ENCODE peak calls at places on chromosomes 5 and 9, in four cellular contexts. B is IMR-90, T is mesendoderm, Y is H9. C is an unnamed sample.
A peak's percentile ranks its signal among the peaks of the same experiment; 100 is the strongest.

GRCh38 chr5:61675015-61675692 is 343.1 kb downstream of the ZSWIM6 start:
- DNase-seq in B (no peak), T (peak; percentile 50), Y (peak; percentile 44), C (no peak)

GRCh38 chr5:32312194-32312681 is 501 bp downstream of the MTMR12 start:
- DNase-seq in B (peak; percentile 69), Y (peak; percentile 49), T (peak; percentile 55), C (peak; percentile 81)

GRCh38 chr5:79772651-79773050 is 83.0 kb downstream of the CMYA5 start:
- DNase-seq in T (no peak), Y (no peak), B (no peak), C (no peak)

GRCh38 chr5:127396490-127397155 is 106.0 kb downstream of the MEGF10 start:
- DNase-seq in T (peak; percentile 8), B (no peak), Y (no peak), C (no peak)

GRCh38 chr5:32059779-32060178 is 114.3 kb downstream of the GOLPH3 start:
- DNase-seq in T (no peak), B (no peak), Y (no peak), C (no peak)

GRCh38 chr9:126057869-126058467 is 268.7 kb upstream of the MVB12B start:
- DNase-seq in Y (no peak), B (no peak), T (no peak), C (no peak)

GRCh38 chr5:52947851-52948250 is 41.3 kb upstream of the ITGA2 start:
- DNase-seq in T (no peak), Y (no peak), B (peak; percentile 37), C (peak; percentile 21)

GRCh38 chr5:178111925-178112324 is 1.4 kb upstream of the N4BP3 start:
- DNase-seq in B (peak; percentile 25), Y (no peak), T (no peak), C (peak; percentile 23)

GRCh38 chr9:68708513-68708912 is 3.5 kb downstream of the PIP5K1B start:
- DNase-seq in B (no peak), Y (no peak), T (no peak), C (no peak)

GRCh38 chr5:151556808-151557207 is 34.3 kb downstream of the FAT2 start:
- DNase-seq in Y (no peak), T (no peak), B (no peak), C (no peak)

GRCh38 chr5:17314907-17315471 is 97.6 kb downstream of the BASP1 start:
- DNase-seq in Y (no peak), B (no peak), T (peak; percentile 22), C (peak; percentile 45)

GRCh38 chr5:148492351-148492750 is 108.6 kb downstream of the FBXO38 start:
- DNase-seq in Y (no peak), T (no peak), B (no peak), C (no peak)

GRCh38 chr5:100890514-100891008 is 12.5 kb downstream of the ST8SIA4 start:
- DNase-seq in T (no peak), B (no peak), Y (no peak), C (peak; percentile 27)

GRCh38 chr5:172453206-172453985 is 929 bp downstream of the SH3PXD2B start:
- DNase-seq in Y (peak; percentile 77), T (peak; percentile 92), B (peak; percentile 74), C (peak; percentile 90)

GRCh38 chr9:27392451-27392850 is 95.5 kb upstream of the EQTN start:
- DNase-seq in B (no peak), T (no peak), Y (no peak), C (no peak)

GRCh38 chr9:69276775-69277174 is 48.2 kb upstream of the ENTREP1 start:
- DNase-seq in Y (no peak), T (peak; percentile 40), B (no peak), C (peak; percentile 28)

GRCh38 chr9:18727904-18728303 is 254.0 kb downstream of the ADAMTSL1 start:
- DNase-seq in T (no peak), B (no peak), Y (no peak), C (no peak)

GRCh38 chr5:170861855-170862766 is at the start of gene RANBP17:
- DNase-seq in T (peak; percentile 93), Y (peak; percentile 88), B (peak; percentile 67), C (peak; percentile 82)

GRCh38 chr5:142827934-142828576 is 57.9 kb downstream of the ARHGAP26 start:
- DNase-seq in T (no peak), B (peak; percentile 59), Y (no peak), C (no peak)

GRCh38 chr9:134057751-134058701 is 9.8 kb downstream of the BRD3 start:
- DNase-seq in T (no peak), B (no peak), Y (no peak), C (no peak)

GRCh38 chr9:134058716-134059115 is 9.1 kb downstream of the BRD3 start:
- DNase-seq in T (no peak), B (peak; percentile 9), Y (peak; percentile 18), C (no peak)

GRCh38 chr9:134059661-134060395 is 8.0 kb downstream of the BRD3 start:
- DNase-seq in Y (peak; percentile 24), B (no peak), T (no peak), C (no peak)

GRCh38 chr9:134060546-134060945 is 7.3 kb downstream of the BRD3 start:
- DNase-seq in B (no peak), Y (no peak), T (no peak), C (no peak)

GRCh38 chr9:134059188-134059641 is 8.6 kb downstream of the BRD3 start:
- DNase-seq in Y (peak; percentile 19), B (no peak), T (no peak), C (no peak)
- H3K79me1 ChIP-seq in Y (peaks cover 6% of the 10 kb centered on the region), B (peaks cover 98% of the 10 kb centered on the region), T (peaks cover 30% of the 10 kb centered on the region), C (peaks cover 42% of the 10 kb centered on the region)

GRCh38 chr5:111072949-111073682 is 1.6 kb downstream of the TSLP start:
- DNase-seq in Y (peak; percentile 84), T (peak; percentile 82), B (peak; percentile 28), C (peak; percentile 55)
- H3K4me2 ChIP-seq in Y (peak overlapping the region; percentile 87), T (peak overlapping the region; percentile 81), B (peak overlapping the region; percentile 89), C (peak overlapping the region; percentile 95)

GRCh38 chr9:136284951-136285350 is 18.9 kb downstream of the CCDC187 start:
- DNase-seq in B (no peak), T (no peak), Y (no peak), C (no peak)
- H2AK5ac ChIP-seq in B (no peak overlapping the region), T (no peak overlapping the region), Y (no peak overlapping the region), C (no peak overlapping the region)

GRCh38 chr5:72651109-72651508 is 143.9 kb upstream of the ZNF366 start:
- DNase-seq in Y (no peak), B (no peak), T (no peak), C (peak; percentile 19)

GRCh38 chr5:72653586-72653985 is 146.4 kb upstream of the ZNF366 start:
- DNase-seq in B (no peak), Y (no peak), T (peak; percentile 57), C (peak; percentile 42)

GRCh38 chr5:72649449-72649848 is 142.2 kb upstream of the ZNF366 start:
- DNase-seq in T (no peak), Y (no peak), B (peak; percentile 51), C (peak; percentile 81)

GRCh38 chr5:72654231-72654630 is 147.0 kb upstream of the ZNF366 start:
- DNase-seq in T (no peak), B (no peak), Y (no peak), C (peak; percentile 7)

DNA sequence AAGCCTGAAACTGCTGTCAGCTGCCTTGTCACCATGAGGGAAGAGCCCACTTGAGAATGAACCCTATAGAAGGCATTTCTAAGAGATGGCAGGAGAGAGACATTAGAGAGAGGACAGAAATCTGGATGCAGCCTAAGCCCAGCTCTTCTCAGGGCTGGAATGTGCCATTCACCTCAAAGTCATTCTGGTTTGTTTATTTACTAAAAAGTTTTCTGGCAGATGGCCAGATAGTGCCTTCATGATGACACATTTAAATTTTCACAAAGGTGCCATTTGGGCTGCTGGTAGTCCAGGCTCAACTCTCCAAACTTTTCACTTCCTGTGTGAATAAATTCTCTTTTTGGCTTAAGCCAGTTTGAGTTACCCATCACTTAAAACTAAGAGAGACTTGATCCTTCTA is 144.6 kb upstream of the ZNF366 start:
- DNase-seq in T (no peak), B (no peak), Y (no peak), C (peak; percentile 29)
- H3K79me1 ChIP-seq in T (no peaks in the 10 kb centered on the region), B (no peaks in the 10 kb centered on the region), Y (no peaks in the 10 kb centered on the region), C (no peaks in the 10 kb centered on the region)

GRCh38 chr5:14595189-14595588 is 13.6 kb downstream of the OTULINL start:
- DNase-seq in Y (no peak), B (no peak), T (no peak), C (peak; percentile 93)
- H3K4me2 ChIP-seq in Y (no peak overlapping the region), B (no peak overlapping the region), T (no peak overlapping the region), C (no peak overlapping the region)

DNA sequence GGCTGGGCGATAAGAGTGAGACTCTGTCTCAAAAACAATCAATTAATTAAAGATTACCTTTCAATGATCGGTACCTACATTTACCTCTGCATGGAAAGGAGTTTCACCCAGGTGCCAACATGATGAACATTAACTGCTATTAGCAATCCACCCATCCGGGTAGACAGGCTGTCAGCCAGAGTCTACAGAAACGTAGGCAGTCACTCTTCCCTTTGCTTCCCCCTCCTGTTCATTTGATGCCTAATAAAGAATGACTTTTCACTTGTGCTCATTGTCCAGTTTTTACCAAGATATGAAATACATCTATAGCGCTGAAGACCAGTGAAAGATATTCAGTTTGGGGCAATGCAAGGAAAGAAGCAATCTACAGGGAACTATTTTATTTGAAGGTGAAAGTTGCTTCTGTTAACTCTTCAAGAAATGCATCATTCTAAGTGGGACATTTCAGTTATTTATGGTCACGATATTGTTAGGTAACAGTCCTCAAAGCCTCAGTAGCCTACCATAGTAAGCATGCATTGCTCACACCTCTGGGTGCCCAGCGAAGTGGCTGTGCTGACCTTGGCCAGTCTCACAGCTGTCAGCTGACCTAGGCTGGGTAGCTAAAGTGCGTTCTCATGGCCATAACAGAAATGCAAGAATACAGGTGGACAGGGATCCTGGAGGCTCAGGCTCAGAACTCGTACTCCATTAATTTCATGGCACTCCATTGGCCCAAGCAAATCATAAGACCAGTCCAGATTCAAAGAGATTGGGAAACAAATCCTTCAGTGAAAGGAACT is 87.2 kb upstream of the DMRT1 start:
- DNase-seq in B (no peak), Y (no peak), T (no peak), C (no peak)
- H2AK5ac ChIP-seq in B (peak overlapping the region; percentile 67), Y (no peak overlapping the region), T (no peak overlapping the region), C (peak overlapping the region; percentile 39)

GRCh38 chr9:136537896-136538598 is 7.8 kb downstream of the NOTCH1 start:
- DNase-seq in B (peak; percentile 69), T (no peak), Y (no peak), C (no peak)
- H3K79me1 ChIP-seq in B (peaks cover 80% of the 10 kb centered on the region), T (peaks cover 6% of the 10 kb centered on the region), Y (peaks cover 16% of the 10 kb centered on the region), C (peaks cover 61% of the 10 kb centered on the region)

GRCh38 chr5:159106569-159107282 is 7.0 kb upstream of the EBF1 start:
- DNase-seq in B (peak; percentile 52), Y (peak; percentile 80), T (peak; percentile 81), C (peak; percentile 72)
- H3K4me2 ChIP-seq in B (peak overlapping the region; percentile 68), Y (peak overlapping the region; percentile 56), T (peak overlapping the region; percentile 30), C (peak overlapping the region; percentile 57)

DNA sequence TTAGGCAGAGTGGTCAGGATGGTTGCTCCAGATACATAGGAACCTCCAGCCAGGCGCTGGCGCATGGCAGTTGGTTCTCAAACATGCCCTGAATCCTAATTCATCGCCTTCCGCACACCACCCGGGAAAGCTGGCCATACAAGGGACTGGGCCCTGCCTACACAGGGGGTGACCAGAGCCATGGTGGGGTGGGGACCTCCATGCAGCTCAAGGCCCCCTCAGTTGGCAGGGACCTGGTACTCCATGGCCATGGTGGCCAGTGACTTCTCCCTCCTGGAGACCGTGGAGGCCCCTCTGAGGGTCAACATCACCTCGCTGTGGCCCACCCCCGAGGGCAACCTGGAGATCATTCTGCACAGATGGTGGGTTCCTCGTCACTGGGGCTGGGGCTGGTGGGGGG is 26.8 kb downstream of the PAEP start:
- DNase-seq in T (no peak), B (no peak), Y (no peak), C (no peak)
- H2AK5ac ChIP-seq in T (no peak overlapping the region), B (no peak overlapping the region), Y (no peak overlapping the region), C (no peak overlapping the region)